ENCODE peak calls at places on chromosomes 13 and 19, in six cellular contexts. G, H, Y, Z, A and B are unnamed samples.

GRCh38 chr19:38387550-38388309 is at the start of gene GGN:
- DNase-seq in G (peak; percentile 96), H (peak; percentile 74), Y (peak; percentile 89), Z (peak; percentile 79), A (peak; percentile 77), B (peak; percentile 53)

GRCh38 chr13:109331898-109332297 is 454.5 kb downstream of the IRS2 start:
- DNase-seq in G (no peak), H (no peak), Y (no peak), Z (no peak), A (no peak), B (no peak)

GRCh38 chr19:54489766-54490165 is 12.9 kb upstream of the LAIR2 start:
- DNase-seq in G (no peak), H (no peak), Y (no peak), Z (no peak), A (no peak), B (no peak)

GRCh38 chr19:7482584-7483439 is 6.0 kb downstream of the PEX11G start:
- DNase-seq in G (peak; percentile 15), H (no peak), Y (peak; percentile 51), Z (no peak), A (no peak), B (no peak)

GRCh38 chr19:1221141-1221903 is 15.7 kb downstream of the STK11 start:
- DNase-seq in G (peak; percentile 30), H (no peak), Y (no peak), Z (no peak), A (peak; percentile 62), B (no peak)

GRCh38 chr13:114118763-114119123 is 13.7 kb downstream of the RASA3 start:
- DNase-seq in G (no peak), H (no peak), Y (no peak), Z (no peak), A (no peak), B (no peak)

GRCh38 chr19:57807541-57807940 is 7.2 kb downstream of the ZNF552 start:
- DNase-seq in G (no peak), H (no peak), Y (no peak), Z (no peak), A (no peak), B (no peak)

GRCh38 chr19:45404557-45405434 is at the start of gene PPP1R13L:
- DNase-seq in G (peak; percentile 96), H (peak; percentile 39), Y (peak; percentile 65), Z (peak; percentile 41), A (peak; percentile 89), B (peak; percentile 52)

GRCh38 chr13:95288899-95289500 is 12.3 kb downstream of the ABCC4 start:
- DNase-seq in G (no peak), H (no peak), Y (no peak), Z (no peak), A (no peak), B (no peak)

GRCh38 chr13:32228330-32229041 is 86.7 kb downstream of the ZAR1L start:
- DNase-seq in G (no peak), H (no peak), Y (no peak), Z (no peak), A (no peak), B (no peak)

GRCh38 chr13:99312493-99312883 is 5.3 kb upstream of the GPR183 start:
- DNase-seq in G (peak; percentile 88), H (no peak), Y (no peak), Z (no peak), A (peak; percentile 55), B (no peak)

GRCh38 chr13:75416327-75417005 is 65.5 kb downstream of the TBC1D4 start:
- DNase-seq in G (no peak), H (no peak), Y (no peak), Z (no peak), A (no peak), B (no peak)

GRCh38 chr19:1758231-1758577 is 4.9 kb downstream of the ONECUT3 start:
- DNase-seq in G (no peak), H (no peak), Y (no peak), Z (no peak), A (no peak), B (no peak)

GRCh38 chr13:114112826-114113322 is 19.5 kb downstream of the RASA3 start:
- DNase-seq in G (peak; percentile 1), H (no peak), Y (no peak), Z (peak; percentile 2), A (no peak), B (no peak)

GRCh38 chr13:42110410-42111155 is 62.1 kb downstream of the DGKH start:
- DNase-seq in G (no peak), H (peak; percentile 36), Y (no peak), Z (no peak), A (peak; percentile 34), B (no peak)

GRCh38 chr13:26991508-26992181 is 180.0 kb downstream of the USP12 start:
- DNase-seq in G (no peak), H (no peak), Y (no peak), Z (no peak), A (no peak), B (no peak)

GRCh38 chr19:50500753-50501151 is 10.2 kb downstream of the JOSD2 start:
- DNase-seq in G (peak; percentile 95), H (no peak), Y (no peak), Z (no peak), A (peak; percentile 86), B (no peak)

GRCh38 chr19:4970558-4971423 is 1.9 kb downstream of the KDM4B start:
- DNase-seq in G (peak; percentile 73), H (no peak), Y (no peak), Z (no peak), A (no peak), B (no peak)

GRCh38 chr13:73416093-73416492 is 357.3 kb downstream of the KLF5 start:
- DNase-seq in G (no peak), H (no peak), Y (no peak), Z (no peak), A (no peak), B (no peak)

GRCh38 chr13:55963934-55964333 is 1176.8 kb upstream of the PRR20A start:
- DNase-seq in G (no peak), H (no peak), Y (no peak), Z (no peak), A (no peak), B (no peak)

GRCh38 chr19:28400953-28401671 is 811.8 kb downstream of the UQCRFS1 start:
- DNase-seq in G (no peak), H (no peak), Y (no peak), Z (no peak), A (no peak), B (no peak)

GRCh38 chr19:39390759-39391592 is at the start of the genes MED29 and PAF1:
- DNase-seq in G (peak; percentile 98), H (peak; percentile 94), Y (peak; percentile 88), Z (peak; percentile 98), A (peak; percentile 99), B (no peak)
- TF ChIP-seq CTCF in G (no peak), H (no peak), Y (no peak), Z (no peak), A (no peak), B (no peak)

DNA sequence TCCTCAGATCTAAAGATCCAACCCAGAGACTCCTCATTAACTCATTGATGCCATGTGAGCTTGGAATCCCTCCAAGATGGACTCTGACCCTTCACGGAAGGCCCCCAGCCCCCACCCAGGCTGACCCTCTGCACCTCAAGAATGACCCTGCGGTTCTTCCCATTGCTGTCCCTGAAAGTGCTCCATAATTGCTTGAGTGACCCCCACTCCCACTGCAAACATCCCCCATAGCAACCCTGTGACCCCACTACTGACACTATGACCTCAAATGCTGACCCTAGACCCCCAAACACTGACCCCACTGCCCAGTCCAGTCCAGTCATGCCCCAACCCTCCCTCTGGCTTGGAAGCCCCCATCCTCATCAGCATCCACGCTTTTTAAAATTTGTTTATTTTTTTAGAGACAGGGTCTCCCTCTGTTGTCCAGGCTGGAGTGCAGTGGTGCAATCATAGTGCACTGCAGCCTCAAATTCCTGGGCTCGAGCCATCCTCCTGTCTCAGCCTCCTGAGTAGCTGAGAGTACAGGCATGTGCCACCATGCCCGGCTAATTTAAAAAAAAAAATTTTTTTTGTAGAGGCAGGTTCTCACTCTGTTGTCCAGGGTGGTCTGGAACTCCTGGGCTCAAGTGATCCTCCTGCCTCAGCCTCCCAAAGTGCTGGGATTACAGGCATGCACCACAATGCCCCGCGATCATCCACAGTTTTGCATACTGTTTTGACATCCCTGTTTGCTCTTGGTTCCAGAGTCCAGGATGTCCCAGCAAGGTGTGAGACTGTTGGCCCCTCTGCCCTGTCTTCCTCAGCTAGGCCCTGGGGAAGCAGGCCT is 855 bp downstream of the LYL1 start:
- DNase-seq in G (no peak), H (no peak), Y (no peak), Z (no peak), A (no peak), B (no peak)
- TF ChIP-seq CTCF in G (no peak), H (no peak), Y (no peak), Z (no peak), A (no peak), B (no peak)

GRCh38 chr13:50129923-50130685 is 114.9 kb downstream of the KCNRG start:
- DNase-seq in G (no peak), H (peak; percentile 32), Y (no peak), Z (no peak), A (peak; percentile 31), B (no peak)

GRCh38 chr13:50127726-50128291 is 112.6 kb downstream of the KCNRG start:
- DNase-seq in G (peak; percentile 6), H (no peak), Y (no peak), Z (no peak), A (no peak), B (no peak)

GRCh38 chr13:50129065-50129922 is 114.0 kb downstream of the KCNRG start:
- DNase-seq in G (no peak), H (no peak), Y (no peak), Z (no peak), A (no peak), B (no peak)

GRCh38 chr13:50127017-50127725 is 111.9 kb downstream of the KCNRG start:
- DNase-seq in G (peak; percentile 57), H (peak; percentile 49), Y (peak; percentile 33), Z (no peak), A (peak; percentile 54), B (no peak)

DNA sequence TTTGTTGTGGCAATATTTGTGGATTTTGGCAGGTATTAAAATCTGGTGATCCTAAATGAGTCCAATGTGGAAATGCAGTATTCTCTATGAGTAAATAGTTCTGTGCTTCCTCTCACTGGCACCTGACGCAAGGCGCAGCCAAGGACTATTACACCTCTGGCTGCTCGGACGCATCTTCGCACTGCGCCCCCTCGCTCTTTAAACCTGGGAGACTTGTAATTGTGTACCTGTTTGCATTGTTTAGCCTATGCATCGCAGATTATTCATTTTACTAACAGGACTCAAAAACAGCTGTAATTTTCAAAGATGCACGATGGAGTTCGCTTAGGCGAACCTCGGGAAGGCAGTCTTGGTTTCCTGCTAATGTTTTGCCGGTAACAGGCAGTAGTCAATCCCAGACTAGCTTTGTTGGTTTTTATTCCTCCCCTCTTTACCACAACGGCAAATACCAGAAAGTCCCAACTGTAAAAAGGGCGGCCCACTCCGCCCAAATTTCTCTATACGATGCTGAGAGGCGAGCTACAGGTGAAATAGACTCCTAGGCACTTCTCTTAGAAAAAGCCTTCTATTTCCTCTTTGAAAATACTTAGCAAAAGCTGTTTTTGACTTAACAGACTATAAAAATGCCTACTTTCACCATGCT is 113.3 kb downstream of the KCNRG start:
- DNase-seq in G (no peak), H (no peak), Y (no peak), Z (no peak), A (no peak), B (no peak)
- TF ChIP-seq CTCF in G (no peak), H (no peak), Y (no peak), Z (no peak), A (no peak), B (no peak)

GRCh38 chr19:51771369-51771768 is 10.4 kb downstream of the FPR2 start:
- DNase-seq in G (no peak), H (no peak), Y (no peak), Z (no peak), A (no peak), B (no peak)

GRCh38 chr19:51777570-51778460 is 16.8 kb downstream of the FPR2 start:
- DNase-seq in G (peak; percentile 58), H (peak; percentile 24), Y (peak; percentile 28), Z (peak; percentile 10), A (peak; percentile 78), B (no peak)

GRCh38 chr19:51772977-51773376 is 12.0 kb downstream of the FPR2 start:
- DNase-seq in G (no peak), H (no peak), Y (no peak), Z (no peak), A (no peak), B (no peak)
- TF ChIP-seq CTCF in G (no peak), H (no peak), Y (no peak), Z (no peak), A (no peak), B (no peak)